ENCODE peak calls at places on chromosome 7, in eight cellular contexts. N is neural progenitor cell, R is right lobe of liver, W is upper lobe of right lung, G is fibroblast of mammary gland, O is brain microvascular endothelial cell, Q is cardiac muscle cell, K is astrocyte. F is an unnamed sample.

GRCh38 chr7:4886671-4887070 is 3.2 kb upstream of the RADIL start:
- DNase-seq in G (no peak), K (no peak), Q (no peak), W (no peak), R (no peak), O (no peak), N (no peak), F (no peak)

GRCh38 chr7:51175316-51175991 is 141.2 kb downstream of the COBL start:
- DNase-seq in K (no peak), Q (no peak), O (no peak), G (no peak), N (no peak), W (no peak), R (no peak), F (no peak)

GRCh38 chr7:93140582-93141191 is 7.5 kb downstream of the SAMD9L start:
- DNase-seq in W (no peak), G (no peak), K (no peak), N (no peak), R (no peak), Q (no peak), O (no peak), F (no peak)

GRCh38 chr7:12146813-12147212 is 64.3 kb upstream of the TMEM106B start:
- DNase-seq in N (no peak), O (no peak), K (no peak), W (no peak), G (no peak), R (no peak), Q (no peak), F (no peak)

GRCh38 chr7:119545118-119545517 is 727.9 kb upstream of the KCND2 start:
- DNase-seq in O (peak; percentile 42), W (no peak), K (peak; percentile 82), Q (no peak), G (peak; percentile 30), R (no peak), N (no peak), F (peak; percentile 84)

GRCh38 chr7:89914673-89915072 is 239.6 kb upstream of the STEAP1 start:
- DNase-seq in N (peak; percentile 21), Q (peak; percentile 45), O (no peak), R (no peak), W (no peak), K (no peak), G (no peak), F (no peak)

GRCh38 chr7:24827589-24827988 is 70.3 kb upstream of the GSDME start:
- DNase-seq in W (no peak), N (no peak), G (peak; percentile 75), Q (no peak), O (peak; percentile 59), K (peak; percentile 78), R (no peak), F (peak; percentile 52)

GRCh38 chr7:77466455-77466854 is 50.3 kb upstream of the GSAP start:
- DNase-seq in W (no peak), R (no peak), O (no peak), N (no peak), K (no peak), Q (no peak), G (no peak), F (no peak)

GRCh38 chr7:67918158-67918557 is 921.5 kb downstream of the TYW1 start:
- DNase-seq in R (no peak), N (no peak), K (no peak), O (no peak), Q (no peak), G (peak; percentile 8), W (no peak), F (no peak)

GRCh38 chr7:155584261-155584660 is 37.9 kb upstream of the CNPY1 start:
- DNase-seq in G (no peak), O (no peak), W (peak; percentile 45), K (no peak), R (peak; percentile 27), Q (no peak), N (no peak), F (no peak)

GRCh38 chr7:82411732-82412131 is 31.8 kb downstream of the CACNA2D1 start:
- DNase-seq in K (no peak), R (no peak), G (no peak), O (no peak), N (no peak), W (no peak), Q (no peak), F (no peak)

GRCh38 chr7:20327047-20327446 is 3.7 kb upstream of the ITGB8 start:
- DNase-seq in O (peak; percentile 37), G (peak; percentile 48), W (no peak), K (peak; percentile 88), N (no peak), Q (no peak), R (no peak), F (peak; percentile 60)

GRCh38 chr7:33781796-33782195 is 123.5 kb upstream of the BMPER start:
- DNase-seq in W (no peak), Q (no peak), R (no peak), O (no peak), K (no peak), G (peak; percentile 91), N (no peak), F (no peak)
- H3K4me3 ChIP-seq in W (no peak overlapping the region), Q (no peak overlapping the region), R (no peak overlapping the region), O (no peak overlapping the region), K (no peak overlapping the region), G (no peak overlapping the region), N (no peak overlapping the region), F (no peak overlapping the region)

GRCh38 chr7:158394936-158395335 is 192.7 kb downstream of the PTPRN2 start:
- DNase-seq in G (no peak), K (no peak), N (peak; percentile 75), Q (peak; percentile 55), W (peak; percentile 76), R (no peak), O (no peak), F (no peak)
- TF ChIP-seq CTCF in G (peak; percentile 26), K (no peak), N (peak; percentile 74), Q (peak; percentile 41), W (peak; percentile 63), R (peak; percentile 62), O (peak; percentile 49), F (peak; percentile 66)

DNA sequence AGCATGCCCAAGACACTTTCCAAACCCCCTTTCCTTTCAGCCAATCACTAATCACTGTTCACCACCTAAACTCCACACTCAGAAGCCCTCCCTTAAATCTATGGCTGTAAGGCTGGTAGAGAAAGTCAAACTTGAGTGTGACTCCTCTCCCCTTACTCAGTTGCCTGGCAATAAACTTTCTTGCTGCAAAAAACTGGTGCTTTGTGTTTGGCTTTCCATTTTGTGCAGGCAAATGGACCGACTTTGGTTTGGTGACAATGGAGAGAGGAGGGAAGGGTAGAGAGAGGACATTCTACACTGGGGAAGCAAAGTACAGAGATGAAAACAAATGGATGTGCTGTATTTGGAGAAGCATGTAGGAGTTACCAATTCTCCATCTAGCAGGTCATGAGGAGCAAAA is 84.9 kb downstream of the SLC25A13 start:
- DNase-seq in Q (no peak), G (no peak), K (no peak), R (no peak), O (no peak), W (no peak), N (no peak), F (no peak)
- H3K4me3 ChIP-seq in Q (no peak overlapping the region), G (no peak overlapping the region), K (no peak overlapping the region), R (no peak overlapping the region), O (no peak overlapping the region), W (no peak overlapping the region), N (no peak overlapping the region), F (no peak overlapping the region)

GRCh38 chr7:33836797-33837355 is 68.5 kb upstream of the BMPER start:
- DNase-seq in G (peak; percentile 57), K (no peak), R (no peak), W (no peak), Q (no peak), O (no peak), N (no peak), F (no peak)
- TF ChIP-seq CTCF in G (peak; percentile 34), K (peak; percentile 23), R (no peak), W (no peak), Q (peak; percentile 18), O (peak; percentile 49), N (peak; percentile 40), F (peak; percentile 41)

DNA sequence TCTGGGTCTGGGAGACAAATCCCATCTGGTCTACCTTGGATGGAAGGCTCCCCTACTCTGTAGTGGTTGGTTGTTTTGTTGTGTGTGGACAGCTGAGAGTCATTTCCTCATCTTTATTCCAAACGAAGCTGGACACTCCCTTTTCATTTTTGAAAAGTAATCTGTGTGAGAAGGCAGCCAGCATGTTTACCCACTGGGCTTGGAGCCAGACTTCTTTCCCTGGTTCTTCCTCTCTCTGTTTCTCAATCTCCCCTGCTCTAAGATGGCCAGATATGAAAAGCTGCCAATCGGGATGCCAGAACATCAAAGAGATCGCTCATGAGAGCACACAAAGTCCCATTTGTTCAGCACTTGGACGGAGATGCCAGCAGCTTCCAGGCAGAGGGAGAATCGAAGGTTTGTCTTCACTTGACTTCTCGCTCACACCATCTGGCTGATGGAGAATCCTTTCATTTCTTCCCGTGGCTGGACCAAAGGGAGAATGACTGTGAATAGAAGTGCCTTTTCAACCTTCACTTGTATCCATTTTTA is 108.2 kb upstream of the AGR3 start:
- DNase-seq in R (peak; percentile 77), Q (no peak), N (no peak), G (peak; percentile 90), K (peak; percentile 70), O (peak; percentile 62), W (peak; percentile 70), F (peak; percentile 95)
- H3K4me3 ChIP-seq in R (peak overlapping the region; percentile 22), Q (no peak overlapping the region), N (no peak overlapping the region), G (peak overlapping the region; percentile 1), K (peak overlapping the region; percentile 14), O (peak overlapping the region; percentile 26), W (peak overlapping the region; percentile 42), F (no peak overlapping the region)

F was measured in epithelial cell of esophagus.